ENCODE peak calls at places on chromosomes 11 and 22, in eight cellular contexts. M is left ventricle myocardium inferior, S is body of pancreas, B is A549, D is heart left ventricle, Q is OCI-LY7, T is ovary, U is transverse colon. I is an unnamed sample.

GRCh38 chr22:30192427-30192826 is 54.1 kb downstream of the LIF start:
- DNase-seq in M (no peak), S (no peak), B (no peak), D (no peak), Q (peak; percentile 43), T (no peak), U (no peak), I (no peak)

GRCh38 chr22:21624120-21624879 is 5.5 kb downstream of the YDJC start:
- DNase-seq in M (peak; percentile 52), S (peak; percentile 29), B (no peak), D (peak; percentile 68), Q (peak; percentile 38), T (no peak), U (peak; percentile 23), I (peak; percentile 53)

GRCh38 chr22:40758390-40758789 is 60.8 kb downstream of the SLC25A17 start:
- DNase-seq in M (no peak), S (no peak), B (no peak), D (no peak), Q (no peak), T (no peak), U (no peak), I (no peak)

GRCh38 chr11:121321614-121322243 is 29.2 kb downstream of the SC5D start:
- DNase-seq in M (no peak), S (peak; percentile 26), B (no peak), D (peak; percentile 33), Q (peak; percentile 83), T (no peak), U (peak; percentile 49), I (no peak)

GRCh38 chr11:78094250-78094649 is 14.6 kb upstream of the NDUFC2 start:
- DNase-seq in M (no peak), S (no peak), B (no peak), D (no peak), Q (no peak), T (no peak), U (no peak), I (no peak)

GRCh38 chr11:73752216-73752867 is 8.5 kb downstream of the RAB6A start:
- DNase-seq in M (no peak), S (no peak), B (no peak), D (no peak), Q (no peak), T (peak; percentile 59), U (no peak), I (no peak)

GRCh38 chr11:75554258-75555022 is 7.6 kb upstream of the SERPINH1 start:
- DNase-seq in M (peak; percentile 94), S (peak; percentile 60), B (no peak), D (peak; percentile 98), Q (no peak), T (peak; percentile 99), U (peak; percentile 82), I (peak; percentile 78)

GRCh38 chr11:92972248-92972647 is 2.8 kb downstream of the MTNR1B start:
- DNase-seq in M (no peak), S (no peak), B (no peak), D (no peak), Q (no peak), T (no peak), U (no peak), I (no peak)

GRCh38 chr22:32794449-32795213 is 6.9 kb upstream of the TIMP3 start:
- DNase-seq in M (no peak), S (no peak), B (no peak), D (no peak), Q (no peak), T (no peak), U (no peak), I (no peak)

GRCh38 chr11:118438314-118438931 is 2.1 kb downstream of the KMT2A start:
- DNase-seq in M (peak; percentile 14), S (peak; percentile 54), B (peak; percentile 31), D (peak; percentile 43), Q (peak; percentile 53), T (peak; percentile 19), U (peak; percentile 48), I (no peak)

GRCh38 chr11:76172583-76172982 is 33.7 kb downstream of the WNT11 start:
- DNase-seq in M (no peak), S (no peak), B (no peak), D (no peak), Q (no peak), T (no peak), U (no peak), I (no peak)

GRCh38 chr11:2743427-2744110 is 43.8 kb upstream of the KCNQ1OT1 start:
- DNase-seq in M (peak; percentile 10), S (peak; percentile 3), B (no peak), D (peak; percentile 13), Q (no peak), T (no peak), U (no peak), I (peak; percentile 28)

GRCh38 chr11:66052664-66052982 is 459 bp downstream of the SF3B2 start:
- DNase-seq in M (no peak), S (no peak), B (no peak), D (no peak), Q (no peak), T (no peak), U (no peak), I (no peak)

GRCh38 chr11:112958670-112959069 is 2.5 kb upstream of the NCAM1 start:
- DNase-seq in M (no peak), S (no peak), B (peak; percentile 4), D (no peak), Q (no peak), T (no peak), U (no peak), I (no peak)

GRCh38 chr11:60170566-60170965 is 12.3 kb downstream of the MS4A6A start:
- DNase-seq in M (no peak), S (no peak), B (no peak), D (no peak), Q (no peak), T (no peak), U (no peak), I (no peak)

GRCh38 chr11:92384316-92384715 is 159.7 kb downstream of the FAT3 start:
- DNase-seq in M (no peak), S (no peak), B (no peak), D (no peak), Q (no peak), T (no peak), U (no peak), I (no peak)

GRCh38 chr11:57641426-57641825 is 8.3 kb downstream of the YPEL4 start:
- DNase-seq in M (no peak), S (no peak), B (peak; percentile 78), D (no peak), Q (peak; percentile 69), T (no peak), U (no peak), I (no peak)

GRCh38 chr22:39960791-39961746 is 872 bp downstream of the TMA7B start:
- DNase-seq in M (no peak), S (peak; percentile 15), B (no peak), D (no peak), Q (no peak), T (no peak), U (peak; percentile 49), I (no peak)

GRCh38 chr11:119618208-119618909 is 110.6 kb downstream of the NECTIN1 start:
- DNase-seq in M (peak; percentile 36), S (no peak), B (no peak), D (peak; percentile 52), Q (no peak), T (no peak), U (peak; percentile 24), I (peak; percentile 38)

GRCh38 chr11:108253176-108253575 is 30.3 kb downstream of the ATM start:
- DNase-seq in M (no peak), S (no peak), B (no peak), D (no peak), Q (no peak), T (no peak), U (no peak), I (no peak)

GRCh38 chr22:47116426-47117341 is 354.2 kb downstream of the TBC1D22A start:
- DNase-seq in M (no peak), S (peak; percentile 95), B (no peak), D (no peak), Q (no peak), T (no peak), U (no peak), I (no peak)

GRCh38 chr11:19355601-19356000 is 114.9 kb upstream of the E2F8 start:
- DNase-seq in M (no peak), S (no peak), B (no peak), D (peak; percentile 31), Q (no peak), T (no peak), U (no peak), I (no peak)

GRCh38 chr22:20549232-20549841 is 41.9 kb downstream of the MED15 start:
- DNase-seq in M (no peak), S (no peak), B (no peak), D (no peak), Q (no peak), T (peak; percentile 44), U (no peak), I (peak; percentile 72)

GRCh38 chr11:8186429-8186828 is 17.6 kb upstream of the RIC3 start:
- DNase-seq in M (no peak), S (no peak), B (no peak), D (no peak), Q (no peak), T (no peak), U (no peak), I (no peak)

DNA sequence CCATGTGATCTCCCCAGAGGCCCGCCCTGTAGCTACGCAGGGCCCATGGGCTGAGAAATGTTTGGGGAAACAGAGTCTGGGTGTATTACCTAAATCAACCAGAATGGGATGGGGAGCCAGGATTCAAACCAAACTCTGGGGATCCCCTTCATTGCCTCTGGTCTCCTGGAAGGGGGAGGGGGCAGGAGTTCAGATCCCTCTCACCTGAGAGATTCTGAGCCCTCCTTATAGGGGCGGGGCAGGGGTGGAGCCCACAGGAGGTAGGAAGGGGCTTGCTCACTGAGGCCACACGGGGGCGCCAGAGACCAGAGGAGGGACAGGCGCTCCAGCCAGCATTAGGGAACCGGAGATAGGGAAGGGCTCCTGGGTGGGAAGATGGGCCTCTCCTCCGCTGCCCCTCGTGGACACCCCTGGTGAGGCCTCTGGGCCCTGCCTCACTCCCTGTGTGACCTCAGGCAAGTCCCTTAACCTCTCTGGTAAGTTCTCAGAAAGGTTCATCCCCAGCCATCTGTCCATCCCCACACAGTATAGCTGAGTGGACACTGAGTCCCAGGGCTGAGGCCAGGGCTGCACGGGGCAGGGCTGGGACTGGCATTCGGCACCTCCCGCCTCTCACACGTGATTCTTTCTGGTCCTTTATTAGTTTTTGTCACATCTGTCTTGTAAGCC is 2.7 kb upstream of the CDC42BPG start:
- DNase-seq in M (peak; percentile 91), S (peak; percentile 93), B (peak; percentile 95), D (peak; percentile 93), Q (peak; percentile 88), T (peak; percentile 91), U (peak; percentile 96), I (peak; percentile 95)
- H3K4me1 ChIP-seq in M (peaks cover 64% of the 10 kb centered on the region), S (peaks cover 46% of the 10 kb centered on the region), B (peaks cover 74% of the 10 kb centered on the region), D (peaks cover 35% of the 10 kb centered on the region), Q (peaks cover 73% of the 10 kb centered on the region), T (peaks cover 7% of the 10 kb centered on the region), U (peaks cover 47% of the 10 kb centered on the region), I (peaks cover 45% of the 10 kb centered on the region)

GRCh38 chr11:106133529-106133928 is 56.1 kb downstream of the AASDHPPT start:
- DNase-seq in M (no peak), S (no peak), B (no peak), D (no peak), Q (peak; percentile 5), T (no peak), U (no peak), I (no peak)
- TF ChIP-seq CTCF in M (peak; percentile 6), S (no peak), B (peak; percentile 24), D (no peak), Q (peak; percentile 66), T (no peak), U (no peak), I (no peak)

GRCh38 chr22:49350441-49351121 is 477.1 kb downstream of the BRD1 start:
- DNase-seq in M (no peak), S (no peak), B (no peak), D (no peak), Q (peak; percentile 83), T (no peak), U (peak; percentile 2), I (no peak)
- H3K4me3 ChIP-seq in M (no peak overlapping the region), S (no peak overlapping the region), B (no peak overlapping the region), D (no peak overlapping the region), Q (peak overlapping the region; percentile 54), T (no peak overlapping the region), U (no peak overlapping the region), I (no peak overlapping the region)

GRCh38 chr11:67418476-67419281 is 3.2 kb downstream of the CARNS1 start:
- DNase-seq in M (peak; percentile 58), S (peak; percentile 64), B (no peak), D (peak; percentile 80), Q (no peak), T (no peak), U (no peak), I (no peak)
- H3K4me1 ChIP-seq in M (peaks cover 61% of the 10 kb centered on the region), S (peaks cover 59% of the 10 kb centered on the region), B (peaks cover 37% of the 10 kb centered on the region), D (peaks cover 33% of the 10 kb centered on the region), Q (peaks cover 50% of the 10 kb centered on the region), T (peaks cover 6% of the 10 kb centered on the region), U (peaks cover 42% of the 10 kb centered on the region), I (peaks cover 32% of the 10 kb centered on the region)